ENCODE peak calls at places on chromosomes 13 and 19, in six cellular contexts. H, C, B, A, L and T are unnamed samples.

GRCh38 chr19:55115446-55116065 is 1.9 kb downstream of the PPP1R12C start:
- DNase-seq in L (no peak), B (no peak), A (no peak), C (no peak), H (no peak), T (peak; percentile 66)

GRCh38 chr19:459724-460511 is 915 bp downstream of the SHC2 start:
- DNase-seq in L (peak; percentile 13), H (peak; percentile 76), C (no peak), B (peak; percentile 61), A (peak; percentile 50), T (peak; percentile 37)

GRCh38 chr13:73428137-73428536 is 369.3 kb downstream of the KLF5 start:
- DNase-seq in H (no peak), L (no peak), B (no peak), A (no peak), C (no peak), T (peak; percentile 57)

GRCh38 chr13:79194272-79194671 is 211.8 kb downstream of the RBM26 start:
- DNase-seq in A (no peak), C (no peak), H (no peak), L (no peak), B (no peak), T (no peak)

GRCh38 chr13:32001392-32001768 is 30.2 kb upstream of the FRY start:
- DNase-seq in C (no peak), B (peak; percentile 36), A (no peak), L (no peak), H (peak; percentile 62), T (peak; percentile 74)

GRCh38 chr13:106099765-106100164 is 435.7 kb downstream of the EFNB2 start:
- DNase-seq in A (no peak), C (no peak), H (no peak), L (no peak), B (no peak), T (no peak)

GRCh38 chr13:40181203-40181845 is 485.1 kb downstream of the FOXO1 start:
- DNase-seq in C (no peak), B (no peak), H (no peak), A (no peak), L (no peak), T (peak; percentile 78)

GRCh38 chr13:51737609-51738008 is 66.4 kb downstream of the DHRS12 start:
- DNase-seq in H (no peak), A (no peak), C (no peak), L (no peak), B (no peak), T (no peak)

GRCh38 chr19:44912854-44913253 is 1.6 kb upstream of the APOC1 start:
- DNase-seq in H (no peak), L (no peak), B (no peak), C (no peak), A (no peak), T (no peak)

GRCh38 chr19:41587101-41587837 is 11.3 kb downstream of the CEACAM21 start:
- DNase-seq in H (no peak), B (no peak), A (no peak), C (no peak), L (no peak), T (no peak)